ENCODE peak calls at places on chromosomes 5 and 9, in four cellular contexts. J is adipocyte; L is HFFc6; S is activated naive CD4-positive, alpha-beta T cell. Z is an unnamed sample.

GRCh38 chr5:53478411-53479044 is 1.9 kb upstream of the FST start:
- DNase-seq in J (peak), L (peak), S (no peak), Z (peak)

GRCh38 chr9:128011071-128011817 is 30.5 kb upstream of the EEIG1 start:
- DNase-seq in L (no peak), J (no peak), S (no peak), Z (no peak)

GRCh38 chr5:133353741-133354140 is 258.6 kb downstream of the FSTL4 start:
- DNase-seq in L (no peak), J (no peak), S (no peak), Z (no peak)

GRCh38 chr5:84304591-84304990 is 80.1 kb downstream of the EDIL3 start:
- DNase-seq in L (no peak), S (no peak), J (peak), Z (no peak)

GRCh38 chr9:87256973-87257372 is 240.7 kb upstream of the DAPK1 start:
- DNase-seq in S (no peak), L (no peak), J (peak), Z (no peak)

GRCh38 chr5:155459889-155460500 is 446.4 kb downstream of the KIF4B start:
- DNase-seq in J (no peak), S (no peak), L (no peak), Z (no peak)

GRCh38 chr5:52983731-52984620 is 5.2 kb upstream of the ITGA2 start:
- DNase-seq in J (no peak), S (no peak), L (peak), Z (no peak)

GRCh38 chr5:56783261-56783660 is 32.1 kb upstream of the MAP3K1 start:
- DNase-seq in J (no peak), S (no peak), L (no peak), Z (no peak)

GRCh38 chr5:3348576-3349535 is 246.8 kb upstream of the IRX1 start:
- DNase-seq in L (no peak), S (no peak), J (no peak), Z (no peak)

GRCh38 chr5:52725065-52725746 is 62.5 kb upstream of the ITGA1 start:
- DNase-seq in L (no peak), S (peak), J (no peak), Z (no peak)

GRCh38 chr5:38420246-38420645 is 136.2 kb downstream of the LIFR start:
- DNase-seq in L (peak), S (no peak), J (peak), Z (no peak)

GRCh38 chr5:159316519-159317383 is 13.5 kb downstream of the IL12B start:
- DNase-seq in L (peak), J (peak), S (peak), Z (peak)

GRCh38 chr5:1787472-1788047 is 12.1 kb downstream of the MRPL36 start:
- DNase-seq in L (no peak), S (no peak), J (no peak), Z (no peak)

GRCh38 chr5:43309657-43310056 is 3.6 kb downstream of the HMGCS1 start:
- DNase-seq in L (no peak), S (no peak), J (peak), Z (no peak)

GRCh38 chr5:389197-389821 is 53.7 kb upstream of the EXOC3 start:
- DNase-seq in S (no peak), J (no peak), L (no peak), Z (no peak)

GRCh38 chr9:131669234-131670172 is 70.4 kb downstream of the RAPGEF1 start:
- DNase-seq in L (no peak), J (no peak), S (no peak), Z (no peak)

GRCh38 chr9:129720865-129721545 is 31.8 kb downstream of the PTGES start:
- DNase-seq in S (no peak), L (no peak), J (no peak), Z (no peak)

GRCh38 chr9:21903380-21903965 is 90.7 kb downstream of the CDKN2A start:
- DNase-seq in L (no peak), S (no peak), J (no peak), Z (no peak)

GRCh38 chr9:20642045-20642444 is 19.7 kb upstream of the MLLT3 start:
- DNase-seq in J (no peak), S (no peak), L (no peak), Z (no peak)

GRCh38 chr9:13427587-13427986 is 148.1 kb upstream of the MPDZ start:
- DNase-seq in J (peak), S (no peak), L (peak), Z (no peak)

GRCh38 chr5:161086456-161086855 is 234.4 kb upstream of the ATP10B start:
- DNase-seq in S (no peak), L (peak), J (no peak), Z (no peak)

GRCh38 chr5:143118222-143118621 is 285.3 kb downstream of the NR3C1 start:
- DNase-seq in S (no peak), J (no peak), L (no peak), Z (no peak)

GRCh38 chr9:37029776-37030590 is 4.1 kb downstream of the PAX5 start:
- DNase-seq in S (no peak), J (no peak), L (no peak), Z (no peak)

GRCh38 chr5:143635146-143635752 is 176.7 kb upstream of the HMHB1 start:
- DNase-seq in S (no peak), J (peak), L (no peak), Z (peak)

GRCh38 chr5:168317096-168317520 is 25.7 kb downstream of the WWC1 start:
- DNase-seq in J (no peak), S (no peak), L (no peak), Z (no peak)

GRCh38 chr5:143932584-143932983 is 120.6 kb downstream of the HMHB1 start:
- DNase-seq in L (peak), S (no peak), J (no peak), Z (no peak)

GRCh38 chr5:77010281-77010680 is 19.9 kb upstream of the AGGF1 start:
- DNase-seq in L (no peak), J (no peak), S (no peak), Z (no peak)